ENCODE peak calls at places on chromosome 17, in five cellular contexts. Z is fibroblast of villous mesenchyme, F is astrocyte of the spinal cord, Y is foreskin fibroblast, R is MM.1S. H is an unnamed sample.
A peak's percentile ranks its signal among the peaks of the same experiment; 100 is the strongest.

GRCh38 chr17:4187076-4187475 is 44.1 kb downstream of the CYB5D2 start:
- DNase-seq in F (no peak), Y (no peak), R (no peak), Z (peak; percentile 63), H (no peak)

GRCh38 chr17:5971969-5972368 is 98.2 kb upstream of the WSCD1 start:
- DNase-seq in R (no peak), Y (no peak), F (no peak), Z (no peak), H (no peak)

GRCh38 chr17:1137465-1137894 is 42.3 kb downstream of the ABR start:
- DNase-seq in Y (no peak), R (peak; percentile 96), Z (peak; percentile 90), F (no peak), H (no peak)

GRCh38 chr17:80471922-80472321 is 4.5 kb downstream of the NPTX1 start:
- DNase-seq in Y (no peak), Z (no peak), F (no peak), R (no peak), H (no peak)

GRCh38 chr17:70819183-70819582 is 649.9 kb downstream of the KCNJ2 start:
- DNase-seq in Z (no peak), Y (no peak), R (no peak), F (no peak), H (no peak)

GRCh38 chr17:44557653-44558285 is 485 bp downstream of the FZD2 start:
- DNase-seq in R (no peak), F (peak; percentile 81), Y (peak; percentile 82), Z (peak; percentile 80), H (no peak)

GRCh38 chr17:59668816-59669215 is 38.4 kb downstream of the PTRH2 start:
- DNase-seq in R (no peak), F (peak; percentile 97), Y (peak; percentile 90), Z (peak; percentile 88), H (no peak)

GRCh38 chr17:13114601-13115024 is 96.8 kb upstream of the ELAC2 start:
- DNase-seq in Y (peak; percentile 54), R (no peak), F (peak; percentile 45), Z (peak; percentile 71), H (no peak)

GRCh38 chr17:71023631-71024030 is 854.3 kb downstream of the KCNJ2 start:
- DNase-seq in Y (no peak), Z (no peak), F (peak; percentile 4), R (no peak), H (no peak)

GRCh38 chr17:9924735-9925191 is 19.7 kb upstream of the RCVRN start:
- DNase-seq in R (peak; percentile 45), Z (peak; percentile 78), F (peak; percentile 75), Y (peak; percentile 76), H (no peak)

GRCh38 chr17:8964801-8965393 is 610 bp downstream of the PIK3R5 start:
- DNase-seq in R (no peak), Y (no peak), Z (no peak), F (no peak), H (no peak)

GRCh38 chr17:32486701-32487459 is at the start of gene CDK5R1:
- DNase-seq in Y (peak; percentile 86), F (peak; percentile 62), R (peak; percentile 79), Z (peak; percentile 69), H (peak; percentile 68)

GRCh38 chr17:64306850-64307463 is 43.9 kb upstream of the TEX2 start:
- DNase-seq in F (peak; percentile 66), Y (peak; percentile 90), R (peak; percentile 77), Z (peak; percentile 78), H (no peak)

GRCh38 chr17:80992077-80992947 is 671 bp downstream of the CHMP6 start:
- DNase-seq in Z (no peak), Y (no peak), R (peak; percentile 10), F (no peak), H (no peak)

GRCh38 chr17:34663714-34664113 is 84.3 kb downstream of the TMEM132E start:
- DNase-seq in F (no peak), Z (no peak), Y (no peak), R (no peak), H (no peak)

GRCh38 chr17:16003841-16004240 is 4.2 kb downstream of the TTC19 start:
- DNase-seq in Z (no peak), Y (no peak), R (no peak), F (no peak), H (no peak)

GRCh38 chr17:31699281-31699680 is 159.8 kb downstream of the COPRS start:
- DNase-seq in Y (no peak), F (no peak), R (no peak), Z (no peak), H (no peak)

GRCh38 chr17:77354721-77355455 is 214.1 kb downstream of the SEC14L1 start:
- DNase-seq in Z (peak; percentile 97), Y (peak; percentile 93), R (no peak), F (peak; percentile 73), H (peak; percentile 60)

GRCh38 chr17:74332763-74333220 is 6.8 kb downstream of the KIF19 start:
- DNase-seq in Z (no peak), F (no peak), Y (no peak), R (no peak), H (no peak)

GRCh38 chr17:78255953-78256704 is 24.7 kb downstream of the TMEM235 start:
- DNase-seq in R (no peak), F (no peak), Z (no peak), Y (no peak), H (no peak)

GRCh38 chr17:49746791-49747490 is 17.0 kb downstream of the FAM117A start:
- DNase-seq in Z (no peak), Y (no peak), F (no peak), R (peak; percentile 92), H (no peak)

GRCh38 chr17:45170976-45171337 is 9.3 kb downstream of the HEXIM2 start:
- DNase-seq in R (no peak), F (peak; percentile 74), Z (peak; percentile 79), Y (peak; percentile 87), H (no peak)

GRCh38 chr17:5254903-5255521 is 20.4 kb upstream of the SCIMP start:
- DNase-seq in Y (no peak), F (no peak), Z (peak; percentile 15), R (no peak), H (no peak)

GRCh38 chr17:75822119-75822799 is 21.9 kb downstream of the UNC13D start:
- DNase-seq in F (no peak), R (peak; percentile 32), Z (no peak), Y (no peak), H (no peak)

GRCh38 chr17:72976971-72977767 is 115.3 kb downstream of the SLC39A11 start:
- DNase-seq in F (peak; percentile 89), R (no peak), Y (peak; percentile 93), Z (peak; percentile 86), H (no peak)

GRCh38 chr17:77924757-77925336 is 33.7 kb upstream of the TNRC6C start:
- DNase-seq in F (peak; percentile 47), R (no peak), Z (peak; percentile 14), Y (no peak), H (no peak)

GRCh38 chr17:76528528-76529223 is 8.8 kb downstream of the CYGB start:
- DNase-seq in F (no peak), Y (peak; percentile 52), R (no peak), Z (peak; percentile 81), H (no peak)

GRCh38 chr17:32527146-32527545 is 40.4 kb downstream of the CDK5R1 start:
- DNase-seq in F (no peak), Y (no peak), R (no peak), Z (no peak), H (no peak)

GRCh38 chr17:33056392-33057146 is 64.9 kb downstream of the SPACA3 start:
- DNase-seq in R (no peak), F (no peak), Y (no peak), Z (no peak), H (no peak)

GRCh38 chr17:7842950-7843535 is 9.0 kb downstream of the KDM6B start:
- DNase-seq in Z (peak; percentile 94), F (no peak), Y (peak; percentile 97), R (peak; percentile 45), H (peak; percentile 86)

GRCh38 chr17:55157165-55157564 is 107.6 kb upstream of the HLF start:
- DNase-seq in F (peak; percentile 76), R (no peak), Z (peak; percentile 38), Y (peak; percentile 69), H (no peak)

GRCh38 chr17:75584358-75585175 is 3.0 kb upstream of the MYO15B start:
- DNase-seq in Z (no peak), R (no peak), Y (no peak), F (no peak), H (no peak)

GRCh38 chr17:34519286-34519685 is 60.1 kb upstream of the TMEM132E start:
- DNase-seq in F (no peak), Y (peak; percentile 3), Z (no peak), R (peak; percentile 45), H (no peak)

DNA sequence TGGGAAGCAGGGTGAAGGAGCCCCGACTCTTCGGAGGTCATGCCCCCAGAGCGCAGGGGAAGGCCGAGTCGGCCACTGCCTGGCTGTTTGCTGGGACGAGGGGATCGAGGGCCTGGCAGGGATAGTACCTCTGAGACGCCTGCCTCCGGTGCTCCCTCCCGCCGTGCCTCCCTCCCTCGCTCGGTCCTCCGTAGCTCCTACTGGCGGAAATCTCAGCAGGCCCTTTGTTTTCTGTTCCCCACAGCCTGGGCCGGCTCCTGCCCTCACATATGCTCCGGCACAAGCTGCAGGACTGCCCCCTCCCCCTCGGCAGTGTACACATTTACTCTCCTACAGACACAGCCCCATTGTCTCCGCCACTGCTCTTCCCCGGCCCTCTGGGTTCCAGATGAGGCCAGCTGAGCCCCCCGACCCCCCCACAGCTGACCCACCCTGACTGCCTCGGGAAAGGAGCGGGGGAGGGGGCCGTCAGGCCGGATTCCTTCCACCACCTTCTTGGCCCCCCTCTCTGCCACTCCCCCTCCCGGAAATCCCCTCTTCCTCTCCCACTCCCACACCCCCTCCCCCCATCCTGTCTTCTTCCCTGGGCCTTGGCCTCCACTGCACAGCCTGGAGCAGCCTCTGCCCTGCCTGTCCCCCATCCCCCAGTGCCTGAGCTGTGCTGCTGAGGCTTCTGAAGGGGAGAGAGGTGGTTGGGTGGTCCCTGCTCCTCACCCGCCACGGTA is 1.4 kb downstream of the TRAF4 start:
- DNase-seq in Y (peak; percentile 72), R (peak; percentile 59), F (peak; percentile 64), Z (peak; percentile 62), H (peak; percentile 94)
- TF ChIP-seq CTCF in Y (no peak), R (no peak), F (no peak), Z (no peak), H (no peak)

DNA sequence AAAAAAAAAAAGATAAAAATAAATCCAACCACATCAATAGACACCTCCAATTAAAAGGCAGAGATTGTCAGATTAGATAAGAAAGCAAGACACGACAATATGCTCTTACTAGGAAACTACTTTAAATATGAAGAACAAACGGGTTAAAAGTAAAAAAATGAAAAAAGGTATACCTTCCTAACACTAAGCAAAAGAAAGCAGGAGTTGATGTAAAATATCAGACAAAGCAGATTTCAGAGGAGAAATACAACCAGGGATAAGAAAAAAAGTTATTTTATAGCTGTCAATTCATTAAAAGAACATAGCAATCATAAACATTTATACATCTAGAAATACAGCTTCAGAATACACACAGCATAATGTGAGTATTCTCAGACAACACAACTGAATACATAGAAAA is 49.7 kb upstream of the CCDC182 start:
- DNase-seq in R (no peak), F (no peak), Z (no peak), Y (no peak), H (no peak)
- TF ChIP-seq CTCF in R (no peak), F (no peak), Z (no peak), Y (no peak), H (no peak)

GRCh38 chr17:69058165-69058564 is 2.6 kb downstream of the ABCA9 start:
- DNase-seq in Z (no peak), R (no peak), F (no peak), Y (no peak), H (no peak)
- TF ChIP-seq CTCF in Z (peak; percentile 15), R (peak; percentile 11), F (no peak), Y (peak; percentile 7), H (peak; percentile 20)

GRCh38 chr17:48733632-48734327 is 5.2 kb upstream of the HOXB13 start:
- DNase-seq in F (no peak), Z (no peak), R (no peak), Y (no peak), H (no peak)
- TF ChIP-seq CTCF in F (no peak), Z (no peak), R (no peak), Y (no peak), H (no peak)